ENCODE peak calls at places on chromosome 18, in five cellular contexts. S is osteocyte, P is NCI-H748 treated with DMSO at 0.1 percent for 48 hours, K is pancreas, N is dermis microvascular lymphatic vessel endothelial cell. F is an unnamed sample.

GRCh38 chr18:37445368-37445767 is 120.2 kb downstream of the CELF4 start:
- DNase-seq in K (no peak), P (no peak), N (no peak), S (no peak), F (no peak)

GRCh38 chr18:2410688-2411087 is 160.6 kb downstream of the METTL4 start:
- DNase-seq in S (no peak), K (no peak), N (no peak), P (no peak), F (no peak)

GRCh38 chr18:6055711-6056110 is 160.4 kb upstream of the TMEM200C start:
- DNase-seq in P (no peak), K (no peak), S (no peak), N (peak; percentile 53), F (no peak)

GRCh38 chr18:712401-713134 is at the start of gene ENOSF1:
- DNase-seq in N (peak; percentile 82), S (peak; percentile 91), P (no peak), K (peak; percentile 85), F (peak; percentile 85)

GRCh38 chr18:75937306-75937705 is 509.8 kb upstream of the SMIM21 start:
- DNase-seq in N (no peak), P (no peak), S (no peak), K (no peak), F (no peak)

GRCh38 chr18:12990128-12990485 is 1.1 kb upstream of the CEP192 start:
- DNase-seq in P (no peak), S (no peak), N (no peak), K (no peak), F (no peak)

GRCh38 chr18:12744103-12744502 is 41.3 kb downstream of the PSMG2 start:
- DNase-seq in P (peak; percentile 35), K (no peak), N (peak; percentile 76), S (no peak), F (no peak)

GRCh38 chr18:7059276-7059675 is 58.3 kb downstream of the LAMA1 start:
- DNase-seq in K (no peak), N (no peak), S (no peak), P (no peak), F (no peak)

GRCh38 chr18:25805323-25805722 is 285.1 kb downstream of the SS18 start:
- DNase-seq in K (no peak), P (no peak), S (no peak), N (no peak), F (no peak)

GRCh38 chr18:63119647-63120046 is 199.9 kb downstream of the BCL2 start:
- DNase-seq in N (peak; percentile 37), S (no peak), P (peak; percentile 41), K (no peak), F (no peak)

F was measured in T-helper 17 cell.